ENCODE peak calls at places on chromosomes 12 and 14, in four cellular contexts. One of them, this sample, is unnamed.

GRCh38 chr14:61642246-61642982 is 52.9 kb upstream of the HIF1A start:
- DNase-seq in GM20000: no peak
- DNase-seq in glutamatergic neuron: no peak
- DNase-seq in BJ: peak; percentile 91
- DNase-seq in this sample: no peak

GRCh38 chr14:51004352-51004800 is 60.1 kb upstream of the PYGL start:
- DNase-seq in GM20000: no peak
- DNase-seq in glutamatergic neuron: no peak
- DNase-seq in BJ: no peak
- DNase-seq in this sample: no peak

GRCh38 chr12:124599074-124599999 is 31.9 kb upstream of the NCOR2 start:
- DNase-seq in GM20000: no peak
- DNase-seq in glutamatergic neuron: no peak
- DNase-seq in BJ: no peak
- DNase-seq in this sample: no peak

GRCh38 chr12:118187746-118188390 is 51.9 kb downstream of the PEBP1 start:
- DNase-seq in GM20000: no peak
- DNase-seq in glutamatergic neuron: no peak
- DNase-seq in BJ: no peak
- DNase-seq in this sample: no peak

GRCh38 chr14:80291099-80291498 is 79.8 kb upstream of the DIO2 start:
- DNase-seq in GM20000: no peak
- DNase-seq in glutamatergic neuron: no peak
- DNase-seq in BJ: no peak
- DNase-seq in this sample: no peak

GRCh38 chr14:63248211-63248610 is 44.0 kb downstream of the RHOJ start:
- DNase-seq in GM20000: no peak
- DNase-seq in glutamatergic neuron: no peak
- DNase-seq in BJ: peak; percentile 53
- DNase-seq in this sample: no peak

GRCh38 chr14:34479694-34480093 is 17.7 kb upstream of the SPTSSA start:
- DNase-seq in GM20000: no peak
- DNase-seq in glutamatergic neuron: no peak
- DNase-seq in BJ: no peak
- DNase-seq in this sample: no peak

GRCh38 chr12:52050116-52050770 is 999 bp upstream of the NR4A1 start:
- DNase-seq in GM20000: no peak
- DNase-seq in glutamatergic neuron: no peak
- DNase-seq in BJ: no peak
- DNase-seq in this sample: no peak

GRCh38 chr12:79891506-79892162 is 43.3 kb downstream of the PPP1R12A start:
- DNase-seq in GM20000: no peak
- DNase-seq in glutamatergic neuron: no peak
- DNase-seq in BJ: no peak
- DNase-seq in this sample: no peak

GRCh38 chr12:124469193-124469888 is 98.1 kb downstream of the NCOR2 start:
- DNase-seq in GM20000: no peak
- DNase-seq in glutamatergic neuron: peak; percentile 62
- DNase-seq in BJ: no peak
- DNase-seq in this sample: no peak

GRCh38 chr14:98826618-98827017 is 445.4 kb downstream of the BCL11B start:
- DNase-seq in GM20000: no peak
- DNase-seq in glutamatergic neuron: no peak
- DNase-seq in BJ: no peak
- DNase-seq in this sample: no peak

GRCh38 chr12:106753526-106753925 is 21.0 kb upstream of the RIC8B start:
- DNase-seq in GM20000: peak; percentile 74
- DNase-seq in glutamatergic neuron: no peak
- DNase-seq in BJ: no peak
- DNase-seq in this sample: peak; percentile 63

GRCh38 chr12:94062796-94063635 is 85.4 kb upstream of the PLXNC1 start:
- DNase-seq in GM20000: no peak
- DNase-seq in glutamatergic neuron: no peak
- DNase-seq in BJ: no peak
- DNase-seq in this sample: no peak

GRCh38 chr12:1767407-1768090 is 52.8 kb upstream of the LRTM2 start:
- DNase-seq in GM20000: no peak
- DNase-seq in glutamatergic neuron: no peak
- DNase-seq in BJ: no peak
- DNase-seq in this sample: no peak

GRCh38 chr12:127054531-127054930 is 1212.4 kb upstream of the TMEM132C start:
- DNase-seq in GM20000: no peak
- DNase-seq in glutamatergic neuron: no peak
- DNase-seq in BJ: peak; percentile 23
- DNase-seq in this sample: no peak

DNA sequence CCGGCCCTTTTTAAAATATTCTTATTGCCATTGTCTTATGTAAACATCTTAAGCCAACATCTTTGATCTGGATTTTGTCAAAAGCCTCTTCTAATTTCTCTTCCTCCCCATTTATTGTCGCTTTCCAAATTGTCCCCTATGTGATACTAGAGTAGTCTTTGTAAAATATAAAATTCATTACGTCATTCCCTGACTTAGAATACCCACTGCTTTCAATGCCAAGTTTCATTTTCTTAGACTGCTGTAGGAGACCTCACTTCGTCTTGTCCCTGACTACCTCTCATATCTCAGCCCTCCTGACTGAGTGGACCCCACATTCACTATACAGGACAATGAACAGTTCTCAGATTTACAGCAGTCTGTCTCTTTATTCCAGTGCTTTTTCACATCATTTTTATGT is 633.9 kb upstream of the LMO3 start:
- DNase-seq in GM20000: no peak
- DNase-seq in glutamatergic neuron: no peak
- DNase-seq in BJ: no peak
- DNase-seq in this sample: no peak
- TF ChIP-seq CTCF in GM20000: no peak
- TF ChIP-seq CTCF in glutamatergic neuron: no peak
- TF ChIP-seq CTCF in BJ: no peak
- TF ChIP-seq CTCF in this sample: no peak

GRCh38 chr14:104685216-104685997 is 4.0 kb upstream of the INF2 start:
- DNase-seq in GM20000: no peak
- DNase-seq in glutamatergic neuron: no peak
- DNase-seq in BJ: no peak
- DNase-seq in this sample: no peak
- TF ChIP-seq CTCF in GM20000: no peak
- TF ChIP-seq CTCF in glutamatergic neuron: no peak
- TF ChIP-seq CTCF in BJ: no peak
- TF ChIP-seq CTCF in this sample: peak; percentile 7

GRCh38 chr12:738712-739111 is 13.7 kb upstream of the WNK1 start:
- DNase-seq in GM20000: no peak
- DNase-seq in glutamatergic neuron: no peak
- DNase-seq in BJ: no peak
- DNase-seq in this sample: no peak
- TF ChIP-seq CTCF in GM20000: no peak
- TF ChIP-seq CTCF in glutamatergic neuron: no peak
- TF ChIP-seq CTCF in BJ: no peak
- TF ChIP-seq CTCF in this sample: no peak

GRCh38 chr12:100566887-100567637 is 6.4 kb upstream of the GAS2L3 start:
- DNase-seq in GM20000: peak; percentile 78
- DNase-seq in glutamatergic neuron: no peak
- DNase-seq in BJ: no peak
- DNase-seq in this sample: peak; percentile 65

GRCh38 chr12:100567945-100568344 is 5.5 kb upstream of the GAS2L3 start:
- DNase-seq in GM20000: no peak
- DNase-seq in glutamatergic neuron: no peak
- DNase-seq in BJ: no peak
- DNase-seq in this sample: no peak

GRCh38 chr12:100564905-100565467 is 8.5 kb upstream of the GAS2L3 start:
- DNase-seq in GM20000: no peak
- DNase-seq in glutamatergic neuron: no peak
- DNase-seq in BJ: no peak
- DNase-seq in this sample: no peak

GRCh38 chr12:100564090-100564489 is 9.4 kb upstream of the GAS2L3 start:
- DNase-seq in GM20000: no peak
- DNase-seq in glutamatergic neuron: no peak
- DNase-seq in BJ: no peak
- DNase-seq in this sample: no peak

GRCh38 chr12:100565987-100566545 is 7.4 kb upstream of the GAS2L3 start:
- DNase-seq in GM20000: no peak
- DNase-seq in glutamatergic neuron: no peak
- DNase-seq in BJ: no peak
- DNase-seq in this sample: no peak
- TF ChIP-seq CTCF in GM20000: no peak
- TF ChIP-seq CTCF in glutamatergic neuron: no peak
- TF ChIP-seq CTCF in BJ: no peak
- TF ChIP-seq CTCF in this sample: no peak

GRCh38 chr14:54453252-54453651 is 12.1 kb upstream of the CNIH1 start:
- DNase-seq in GM20000: no peak
- DNase-seq in glutamatergic neuron: no peak
- DNase-seq in BJ: no peak
- DNase-seq in this sample: no peak
- TF ChIP-seq CTCF in GM20000: no peak
- TF ChIP-seq CTCF in glutamatergic neuron: no peak
- TF ChIP-seq CTCF in BJ: no peak
- TF ChIP-seq CTCF in this sample: no peak

DNA sequence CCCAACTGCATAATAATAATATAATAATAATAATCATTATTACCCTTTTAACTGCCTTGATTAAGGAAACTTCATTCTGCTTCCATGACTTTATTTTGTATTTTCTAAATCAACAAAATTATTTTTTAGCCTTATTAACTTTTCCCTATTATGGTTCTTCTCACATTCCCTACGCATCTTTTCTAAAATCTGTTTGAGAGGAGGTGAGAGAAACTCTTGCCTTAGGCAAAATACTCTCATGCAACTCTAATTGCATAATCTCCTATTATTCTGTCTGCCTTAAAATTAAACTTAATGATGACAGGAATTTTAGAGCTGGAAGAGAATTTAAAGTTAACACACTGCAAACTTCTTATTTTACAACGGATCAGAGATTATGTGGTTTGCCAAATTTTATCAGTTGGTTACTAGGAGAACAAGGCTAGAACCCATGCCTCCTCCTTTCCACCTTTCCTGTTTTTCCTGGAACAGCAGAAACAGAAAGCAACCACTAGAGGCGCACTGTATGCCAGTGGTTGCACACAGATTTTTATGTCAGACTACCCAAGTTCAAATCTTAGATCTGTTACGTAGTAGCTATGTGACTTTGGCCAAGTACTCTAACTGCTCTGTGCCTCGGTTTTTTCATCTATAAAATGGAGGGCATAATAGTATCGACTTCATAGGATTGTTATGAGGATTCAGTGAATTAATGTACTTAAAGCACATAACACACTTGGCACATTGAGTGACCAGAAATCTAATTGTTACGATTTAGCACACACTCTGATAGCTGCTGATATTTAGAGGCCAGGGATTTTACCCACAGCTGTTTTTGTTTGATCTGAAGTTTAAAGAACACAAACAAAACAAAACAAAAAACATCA is 4.4 kb upstream of the BRMS1L start:
- DNase-seq in GM20000: peak; percentile 33
- DNase-seq in glutamatergic neuron: no peak
- DNase-seq in BJ: no peak
- DNase-seq in this sample: no peak
- TF ChIP-seq CTCF in GM20000: peak; percentile 53
- TF ChIP-seq CTCF in glutamatergic neuron: peak; percentile 84
- TF ChIP-seq CTCF in BJ: peak; percentile 92
- TF ChIP-seq CTCF in this sample: peak; percentile 81